ENCODE peak calls at places on chromosomes 7 and 10, in six cellular contexts. B is heart left ventricle, R is neural progenitor cell, S is fibroblast of lung, L is body of pancreas, V is right lobe of liver. G is an unnamed sample.
A peak's percentile ranks its signal among the peaks of the same experiment; 100 is the strongest.

GRCh38 chr10:78830062-78830974 is 238.4 kb upstream of the ZMIZ1 start:
- DNase-seq in S (no peak), R (no peak), V (no peak), L (no peak), B (no peak), G (no peak)

GRCh38 chr7:55065511-55066229 is 46.9 kb downstream of the EGFR start:
- DNase-seq in L (no peak), B (no peak), R (peak; percentile 34), V (no peak), S (peak; percentile 91), G (no peak)

GRCh38 chr10:57715233-57715632 is 552.5 kb downstream of the IPMK start:
- DNase-seq in R (no peak), L (no peak), S (no peak), V (no peak), B (no peak), G (no peak)

GRCh38 chr10:79465341-79465740 is 19.9 kb upstream of the ZCCHC24 start:
- DNase-seq in S (no peak), L (peak; percentile 5), B (no peak), R (no peak), V (no peak), G (no peak)

GRCh38 chr7:30278386-30278785 is 6.0 kb upstream of the ZNRF2 start:
- DNase-seq in B (no peak), R (no peak), S (no peak), V (no peak), L (no peak), G (no peak)

GRCh38 chr7:50614721-50615518 is 49.7 kb upstream of the DDC start:
- DNase-seq in L (no peak), V (peak; percentile 78), B (no peak), R (no peak), S (no peak), G (no peak)

GRCh38 chr10:3467052-3467906 is 294.7 kb upstream of the PITRM1 start:
- DNase-seq in S (peak; percentile 96), L (peak; percentile 29), B (peak; percentile 80), V (peak; percentile 66), R (peak; percentile 32), G (peak; percentile 89)

GRCh38 chr10:131274133-131274880 is 37.2 kb downstream of the TCERG1L start:
- DNase-seq in R (no peak), V (no peak), L (no peak), B (no peak), S (no peak), G (no peak)

GRCh38 chr10:70479626-70480253 is 1.2 kb downstream of the PALD1 start:
- DNase-seq in L (no peak), R (no peak), B (no peak), V (no peak), S (no peak), G (no peak)

GRCh38 chr7:41877118-41877517 is 174.2 kb upstream of the INHBA start:
- DNase-seq in V (no peak), L (no peak), R (no peak), S (no peak), B (no peak), G (no peak)

GRCh38 chr10:62817763-62818425 is 1.7 kb upstream of the EGR2 start:
- DNase-seq in L (peak; percentile 73), V (peak; percentile 77), R (peak; percentile 94), S (peak; percentile 67), B (peak; percentile 81), G (peak; percentile 82)

GRCh38 chr7:156640949-156641485 is 443 bp downstream of the RNF32 start:
- DNase-seq in S (no peak), V (no peak), R (no peak), L (peak; percentile 57), B (no peak), G (no peak)

GRCh38 chr10:70907619-70908425 is 19.5 kb upstream of the PCBD1 start:
- DNase-seq in R (no peak), V (no peak), S (no peak), L (no peak), B (no peak), G (peak; percentile 17)

GRCh38 chr10:124255556-124255955 is 162.2 kb upstream of the CHST15 start:
- DNase-seq in S (no peak), V (no peak), B (no peak), R (no peak), L (no peak), G (no peak)

GRCh38 chr7:8086239-8086638 is 117.6 kb downstream of the GLCCI1 start:
- DNase-seq in L (no peak), R (no peak), V (no peak), S (no peak), B (no peak), G (no peak)

GRCh38 chr7:140049339-140050024 is 13.3 kb downstream of the PARP12 start:
- DNase-seq in S (no peak), B (no peak), V (peak; percentile 82), L (no peak), R (no peak), G (no peak)

GRCh38 chr10:63465293-63466167 is at the start of gene JMJD1C:
- DNase-seq in B (peak; percentile 84), V (peak; percentile 84), S (peak; percentile 88), R (peak; percentile 94), L (peak; percentile 76), G (peak; percentile 94)

GRCh38 chr10:60944159-60944909 is at the start of gene RHOBTB1:
- DNase-seq in B (peak; percentile 88), S (peak; percentile 84), R (peak; percentile 87), V (peak; percentile 73), L (peak; percentile 83), G (peak; percentile 88)

GRCh38 chr10:19658131-19658530 is 158.1 kb upstream of the PLXDC2 start:
- DNase-seq in R (no peak), S (no peak), B (no peak), V (no peak), L (no peak), G (no peak)

GRCh38 chr10:30984563-30985328 is 46.9 kb downstream of the ZNF438 start:
- DNase-seq in R (no peak), S (peak; percentile 65), B (no peak), V (no peak), L (no peak), G (no peak)

GRCh38 chr10:95172851-95173250 is 21.2 kb upstream of the ACSM6 start:
- DNase-seq in B (no peak), L (no peak), S (no peak), R (no peak), V (no peak), G (no peak)

GRCh38 chr10:118564652-118565051 is 30.8 kb downstream of the PRLHR start:
- DNase-seq in B (no peak), V (no peak), R (peak; percentile 79), L (no peak), S (no peak), G (no peak)

GRCh38 chr7:96739609-96740008 is 30.0 kb upstream of the SEM1 start:
- DNase-seq in B (no peak), R (peak; percentile 10), S (no peak), L (no peak), V (no peak), G (no peak)

GRCh38 chr7:117283371-117283770 is 39.5 kb downstream of the WNT2 start:
- DNase-seq in V (no peak), L (no peak), B (no peak), S (peak; percentile 31), R (no peak), G (no peak)

GRCh38 chr10:108601856-108602255 is 1321.5 kb downstream of the XPNPEP1 start:
- DNase-seq in S (no peak), B (no peak), V (no peak), R (no peak), L (no peak), G (no peak)

GRCh38 chr10:13709931-13710690 is 123.3 kb downstream of the PRPF18 start:
- DNase-seq in B (peak; percentile 36), R (no peak), S (peak; percentile 51), L (no peak), V (no peak), G (no peak)

GRCh38 chr10:13712799-13713581 is 126.2 kb downstream of the PRPF18 start:
- DNase-seq in B (peak; percentile 77), V (peak; percentile 59), L (peak; percentile 43), S (peak; percentile 97), R (no peak), G (peak; percentile 90)

GRCh38 chr10:13715091-13715490 is 128.3 kb downstream of the PRPF18 start:
- DNase-seq in V (no peak), S (no peak), R (no peak), L (no peak), B (no peak), G (no peak)

GRCh38 chr10:13708256-13708990 is 121.7 kb downstream of the PRPF18 start:
- DNase-seq in S (no peak), B (no peak), L (no peak), R (peak; percentile 38), V (no peak), G (no peak)

GRCh38 chr10:13711281-13711680 is 124.5 kb downstream of the PRPF18 start:
- DNase-seq in S (no peak), R (no peak), V (no peak), B (no peak), L (no peak), G (peak; percentile 62)
- H3K27me3 ChIP-seq in S (no peaks in the 10 kb centered on the region), R (no peaks in the 10 kb centered on the region), V (no peaks in the 10 kb centered on the region), B (no peaks in the 10 kb centered on the region), L (no peaks in the 10 kb centered on the region), G (no peaks in the 10 kb centered on the region)

DNA sequence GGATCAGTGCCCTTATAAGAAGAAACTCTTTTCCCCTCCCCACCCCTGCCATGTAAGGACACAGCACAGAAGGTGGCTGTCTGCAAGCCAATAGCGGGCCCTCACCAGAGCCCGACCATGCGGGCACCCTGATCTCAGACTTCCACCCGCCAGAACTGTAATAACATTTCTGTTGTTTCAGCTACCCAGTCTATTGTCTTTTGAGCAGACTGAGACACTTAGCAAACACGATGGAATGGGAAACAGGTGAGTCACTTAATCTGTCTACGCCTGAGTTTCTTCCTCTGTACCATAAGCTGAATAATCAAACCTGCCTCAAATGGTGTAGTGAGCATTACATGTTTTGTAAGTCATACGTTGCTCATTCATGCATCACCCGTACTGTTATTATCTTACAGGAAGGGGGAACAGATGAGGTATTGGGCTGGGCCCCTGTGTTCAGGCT is 58.2 kb downstream of the STRA8 start:
- DNase-seq in V (no peak), L (no peak), S (peak; percentile 7), R (no peak), B (no peak), G (no peak)
- H3K27ac ChIP-seq in V (no peak overlapping the region), L (no peak overlapping the region), S (no peak overlapping the region), R (no peak overlapping the region), B (no peak overlapping the region), G (no peak overlapping the region)

GRCh38 chr7:142275028-142275427 is 17.2 kb upstream of the PRSS58 start:
- DNase-seq in B (no peak), S (no peak), V (no peak), R (no peak), L (no peak), G (no peak)

GRCh38 chr7:142279616-142280015 is 21.8 kb upstream of the PRSS58 start:
- DNase-seq in L (peak; percentile 40), V (no peak), S (no peak), R (no peak), B (no peak), G (no peak)

DNA sequence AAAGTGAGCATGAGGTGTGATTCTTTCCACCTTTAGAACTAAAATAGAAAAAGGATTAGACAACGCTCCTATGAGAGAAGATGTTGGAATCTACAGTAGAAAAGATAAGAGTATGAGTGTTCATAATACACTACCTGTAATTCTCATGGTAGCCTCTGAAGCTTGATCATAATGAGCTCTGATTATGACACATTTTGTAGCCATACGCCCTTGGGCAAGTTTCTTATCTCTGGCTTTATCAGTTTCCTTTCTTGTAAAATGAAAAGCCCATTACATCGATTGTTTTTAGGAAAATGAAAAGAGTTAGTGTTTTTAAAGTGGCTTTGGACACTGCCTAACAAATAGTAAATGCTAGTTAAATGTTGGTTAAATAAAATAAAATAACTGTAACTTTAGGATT is 22.4 kb upstream of the PRSS58 start:
- DNase-seq in L (no peak), R (no peak), V (no peak), S (no peak), B (no peak), G (no peak)
- H3K27me3 ChIP-seq in L (no peaks in the 10 kb centered on the region), R (no peaks in the 10 kb centered on the region), V (no peaks in the 10 kb centered on the region), S (no peaks in the 10 kb centered on the region), B (no peaks in the 10 kb centered on the region), G (no peaks in the 10 kb centered on the region)

GRCh38 chr10:99984201-99984600 is 25.5 kb downstream of the DNMBP start:
- DNase-seq in L (no peak), V (no peak), B (no peak), R (no peak), S (peak; percentile 71), G (no peak)
- H3K27ac ChIP-seq in L (no peak overlapping the region), V (peak overlapping the region; percentile 78), B (peak overlapping the region; percentile 76), R (no peak overlapping the region), S (peak overlapping the region; percentile 85), G (no peak overlapping the region)

G was measured in aorta.